ENCODE peak calls at places on chromosomes 7 and 10, in ten cellular contexts. One of them, this sample, is unnamed. For H3K4me1, the result is how much of the 10 kb centered on the place peaks cover.

GRCh38 chr7:31663072-31663471 is 23.9 kb upstream of the PPP1R17 start:
- DNase-seq in thoracic aorta: no peak
- DNase-seq in spleen: no peak
- DNase-seq in body of pancreas: no peak
- DNase-seq in GM23248: no peak
- DNase-seq in stomach: no peak
- DNase-seq in HCT116: no peak
- DNase-seq in uterus: no peak
- DNase-seq in K562: peak
- DNase-seq in PC-3: peak
- DNase-seq in this sample: peak

GRCh38 chr7:135976312-135977019 is 693 bp downstream of the MTPN start:
- DNase-seq in uterus: no peak
- DNase-seq in spleen: peak
- DNase-seq in GM23248: peak
- DNase-seq in thoracic aorta: no peak
- DNase-seq in stomach: no peak
- DNase-seq in PC-3: peak
- DNase-seq in HCT116: peak
- DNase-seq in body of pancreas: peak
- DNase-seq in K562: peak
- DNase-seq in this sample: no peak

GRCh38 chr7:66631471-66631870 is 2.8 kb downstream of the KCTD7 start:
- DNase-seq in uterus: no peak
- DNase-seq in spleen: no peak
- DNase-seq in PC-3: no peak
- DNase-seq in HCT116: no peak
- DNase-seq in GM23248: no peak
- DNase-seq in body of pancreas: no peak
- DNase-seq in K562: no peak
- DNase-seq in stomach: no peak
- DNase-seq in thoracic aorta: no peak
- DNase-seq in this sample: no peak

GRCh38 chr10:93211989-93212388 is 138.3 kb downstream of the CYP26A1 start:
- DNase-seq in GM23248: no peak
- DNase-seq in spleen: no peak
- DNase-seq in uterus: no peak
- DNase-seq in thoracic aorta: no peak
- DNase-seq in K562: no peak
- DNase-seq in PC-3: no peak
- DNase-seq in stomach: no peak
- DNase-seq in HCT116: no peak
- DNase-seq in body of pancreas: no peak
- DNase-seq in this sample: no peak

GRCh38 chr10:88624840-88625239 is 38.3 kb downstream of the LIPJ start:
- DNase-seq in thoracic aorta: no peak
- DNase-seq in body of pancreas: no peak
- DNase-seq in uterus: no peak
- DNase-seq in spleen: no peak
- DNase-seq in stomach: no peak
- DNase-seq in K562: no peak
- DNase-seq in PC-3: no peak
- DNase-seq in GM23248: no peak
- DNase-seq in HCT116: no peak
- DNase-seq in this sample: no peak

GRCh38 chr10:484441-484924 is 205.0 kb downstream of the DIP2C start:
- DNase-seq in body of pancreas: peak
- DNase-seq in K562: no peak
- DNase-seq in spleen: peak
- DNase-seq in GM23248: peak
- DNase-seq in uterus: no peak
- DNase-seq in HCT116: no peak
- DNase-seq in stomach: peak
- DNase-seq in PC-3: peak
- DNase-seq in thoracic aorta: no peak
- DNase-seq in this sample: no peak

GRCh38 chr10:88008866-88009470 is 145.5 kb downstream of the PTEN start:
- DNase-seq in K562: no peak
- DNase-seq in uterus: no peak
- DNase-seq in body of pancreas: no peak
- DNase-seq in GM23248: peak
- DNase-seq in stomach: no peak
- DNase-seq in PC-3: no peak
- DNase-seq in spleen: no peak
- DNase-seq in HCT116: no peak
- DNase-seq in thoracic aorta: no peak
- DNase-seq in this sample: no peak

GRCh38 chr10:60048146-60048545 is 141.8 kb upstream of the CCDC6 start:
- DNase-seq in thoracic aorta: no peak
- DNase-seq in stomach: peak
- DNase-seq in GM23248: no peak
- DNase-seq in body of pancreas: peak
- DNase-seq in HCT116: peak
- DNase-seq in uterus: no peak
- DNase-seq in PC-3: peak
- DNase-seq in K562: no peak
- DNase-seq in spleen: no peak
- DNase-seq in this sample: peak

GRCh38 chr7:1695800-1696454 is 25.9 kb downstream of the ELFN1 start:
- DNase-seq in K562: no peak
- DNase-seq in body of pancreas: no peak
- DNase-seq in spleen: peak
- DNase-seq in stomach: no peak
- DNase-seq in GM23248: no peak
- DNase-seq in uterus: peak
- DNase-seq in PC-3: no peak
- DNase-seq in thoracic aorta: no peak
- DNase-seq in HCT116: no peak
- DNase-seq in this sample: no peak

GRCh38 chr7:34315032-34315431 is 343.0 kb upstream of the NPSR1 start:
- DNase-seq in thoracic aorta: no peak
- DNase-seq in K562: no peak
- DNase-seq in PC-3: no peak
- DNase-seq in spleen: no peak
- DNase-seq in HCT116: no peak
- DNase-seq in GM23248: peak
- DNase-seq in stomach: no peak
- DNase-seq in uterus: no peak
- DNase-seq in body of pancreas: no peak
- DNase-seq in this sample: no peak

GRCh38 chr10:76270464-76270863 is 839.0 kb downstream of the LRMDA start:
- DNase-seq in spleen: no peak
- DNase-seq in body of pancreas: no peak
- DNase-seq in GM23248: no peak
- DNase-seq in PC-3: no peak
- DNase-seq in HCT116: no peak
- DNase-seq in stomach: no peak
- DNase-seq in K562: no peak
- DNase-seq in uterus: no peak
- DNase-seq in thoracic aorta: no peak
- DNase-seq in this sample: no peak

GRCh38 chr7:84025332-84025927 is 169.2 kb downstream of the SEMA3A start:
- DNase-seq in HCT116: peak
- DNase-seq in body of pancreas: peak
- DNase-seq in PC-3: peak
- DNase-seq in spleen: no peak
- DNase-seq in K562: peak
- DNase-seq in thoracic aorta: no peak
- DNase-seq in GM23248: peak
- DNase-seq in uterus: no peak
- DNase-seq in stomach: no peak
- DNase-seq in this sample: no peak

GRCh38 chr7:112573302-112574039 is 92.7 kb downstream of the LSMEM1 start:
- DNase-seq in stomach: no peak
- DNase-seq in GM23248: peak
- DNase-seq in PC-3: peak
- DNase-seq in thoracic aorta: no peak
- DNase-seq in K562: peak
- DNase-seq in uterus: no peak
- DNase-seq in spleen: no peak
- DNase-seq in body of pancreas: no peak
- DNase-seq in HCT116: no peak
- DNase-seq in this sample: no peak

GRCh38 chr10:31683682-31684081 is 244.9 kb downstream of the ARHGAP12 start:
- DNase-seq in K562: no peak
- DNase-seq in GM23248: peak
- DNase-seq in thoracic aorta: no peak
- DNase-seq in body of pancreas: no peak
- DNase-seq in PC-3: no peak
- DNase-seq in uterus: no peak
- DNase-seq in spleen: no peak
- DNase-seq in stomach: no peak
- DNase-seq in HCT116: peak
- DNase-seq in this sample: no peak

GRCh38 chr10:4512557-4513286 is 313.3 kb upstream of the AKR1E2 start:
- DNase-seq in stomach: peak
- DNase-seq in HCT116: peak
- DNase-seq in uterus: peak
- DNase-seq in K562: peak
- DNase-seq in PC-3: peak
- DNase-seq in thoracic aorta: no peak
- DNase-seq in GM23248: peak
- DNase-seq in body of pancreas: peak
- DNase-seq in spleen: no peak
- DNase-seq in this sample: peak

GRCh38 chr10:90912176-90912575 is 8.7 kb downstream of the ANKRD1 start:
- DNase-seq in stomach: no peak
- DNase-seq in spleen: no peak
- DNase-seq in body of pancreas: no peak
- DNase-seq in thoracic aorta: no peak
- DNase-seq in K562: no peak
- DNase-seq in HCT116: no peak
- DNase-seq in PC-3: no peak
- DNase-seq in GM23248: no peak
- DNase-seq in uterus: no peak
- DNase-seq in this sample: no peak
- H3K27ac ChIP-seq in stomach: no peak
- H3K27ac ChIP-seq in spleen: no peak
- H3K27ac ChIP-seq in body of pancreas: no peak
- H3K27ac ChIP-seq in thoracic aorta: no peak
- H3K27ac ChIP-seq in K562: no peak
- H3K27ac ChIP-seq in HCT116: no peak
- H3K27ac ChIP-seq in PC-3: no peak
- H3K27ac ChIP-seq in GM23248: no peak
- H3K27ac ChIP-seq in uterus: no peak
- H3K27ac ChIP-seq in this sample: no peak

GRCh38 chr10:116836902-116837513 is 12.3 kb upstream of the ENO4 start:
- DNase-seq in HCT116: no peak
- DNase-seq in stomach: no peak
- DNase-seq in PC-3: no peak
- DNase-seq in uterus: no peak
- DNase-seq in body of pancreas: no peak
- DNase-seq in thoracic aorta: no peak
- DNase-seq in GM23248: no peak
- DNase-seq in spleen: no peak
- DNase-seq in K562: peak
- DNase-seq in this sample: no peak
- H3K4me1 ChIP-seq in HCT116: under half
- H3K4me1 ChIP-seq in stomach: under half
- H3K4me1 ChIP-seq in PC-3: under half
- H3K4me1 ChIP-seq in uterus: under half
- H3K4me1 ChIP-seq in body of pancreas: under half
- H3K4me1 ChIP-seq in thoracic aorta: under half
- H3K4me1 ChIP-seq in GM23248: under half
- H3K4me1 ChIP-seq in spleen: under half
- H3K4me1 ChIP-seq in K562: under half
- H3K4me1 ChIP-seq in this sample: under half

GRCh38 chr7:94400643-94401042 is 5.9 kb downstream of the COL1A2 start:
- DNase-seq in spleen: no peak
- DNase-seq in GM23248: peak
- DNase-seq in HCT116: no peak
- DNase-seq in K562: no peak
- DNase-seq in stomach: no peak
- DNase-seq in body of pancreas: no peak
- DNase-seq in uterus: no peak
- DNase-seq in PC-3: peak
- DNase-seq in thoracic aorta: no peak
- DNase-seq in this sample: no peak
- H3K27ac ChIP-seq in spleen: no peak
- H3K27ac ChIP-seq in GM23248: peak
- H3K27ac ChIP-seq in HCT116: no peak
- H3K27ac ChIP-seq in K562: no peak
- H3K27ac ChIP-seq in stomach: peak
- H3K27ac ChIP-seq in body of pancreas: no peak
- H3K27ac ChIP-seq in uterus: peak
- H3K27ac ChIP-seq in PC-3: no peak
- H3K27ac ChIP-seq in thoracic aorta: peak
- H3K27ac ChIP-seq in this sample: no peak

GRCh38 chr10:71638577-71639411 is 80.8 kb downstream of the C10orf105 start:
- DNase-seq in stomach: peak
- DNase-seq in spleen: peak
- DNase-seq in thoracic aorta: no peak
- DNase-seq in GM23248: no peak
- DNase-seq in body of pancreas: peak
- DNase-seq in K562: peak
- DNase-seq in PC-3: no peak
- DNase-seq in HCT116: no peak
- DNase-seq in uterus: no peak
- DNase-seq in this sample: no peak
- H3K4me1 ChIP-seq in stomach: under half
- H3K4me1 ChIP-seq in spleen: under half
- H3K4me1 ChIP-seq in thoracic aorta: under half
- H3K4me1 ChIP-seq in GM23248: under half
- H3K4me1 ChIP-seq in body of pancreas: under half
- H3K4me1 ChIP-seq in K562: half or more
- H3K4me1 ChIP-seq in PC-3: under half
- H3K4me1 ChIP-seq in HCT116: under half
- H3K4me1 ChIP-seq in uterus: under half
- H3K4me1 ChIP-seq in this sample: under half

GRCh38 chr7:43487731-43488073 is 95.2 kb upstream of the STK17A start:
- DNase-seq in K562: no peak
- DNase-seq in PC-3: no peak
- DNase-seq in spleen: no peak
- DNase-seq in uterus: no peak
- DNase-seq in body of pancreas: no peak
- DNase-seq in stomach: no peak
- DNase-seq in HCT116: no peak
- DNase-seq in thoracic aorta: no peak
- DNase-seq in GM23248: no peak
- DNase-seq in this sample: no peak
- H3K27ac ChIP-seq in K562: no peak
- H3K27ac ChIP-seq in PC-3: no peak
- H3K27ac ChIP-seq in spleen: no peak
- H3K27ac ChIP-seq in uterus: no peak
- H3K27ac ChIP-seq in body of pancreas: peak
- H3K27ac ChIP-seq in stomach: no peak
- H3K27ac ChIP-seq in HCT116: no peak
- H3K27ac ChIP-seq in thoracic aorta: no peak
- H3K27ac ChIP-seq in GM23248: no peak
- H3K27ac ChIP-seq in this sample: no peak

GRCh38 chr10:113055458-113055857 is 105.4 kb downstream of the TCF7L2 start:
- DNase-seq in GM23248: no peak
- DNase-seq in body of pancreas: no peak
- DNase-seq in stomach: no peak
- DNase-seq in HCT116: no peak
- DNase-seq in thoracic aorta: no peak
- DNase-seq in uterus: no peak
- DNase-seq in K562: no peak
- DNase-seq in spleen: no peak
- DNase-seq in PC-3: no peak
- DNase-seq in this sample: no peak
- H3K4me1 ChIP-seq in GM23248: half or more
- H3K4me1 ChIP-seq in body of pancreas: under half
- H3K4me1 ChIP-seq in stomach: half or more
- H3K4me1 ChIP-seq in HCT116: half or more
- H3K4me1 ChIP-seq in thoracic aorta: half or more
- H3K4me1 ChIP-seq in uterus: under half
- H3K4me1 ChIP-seq in K562: under half
- H3K4me1 ChIP-seq in spleen: under half
- H3K4me1 ChIP-seq in PC-3: under half
- H3K4me1 ChIP-seq in this sample: under half

This sample was measured in iPS DF 6.9.